ENCODE peak calls at places on chromosomes 3 and 15, in nine cellular contexts. F, Q, I, Z, P, J, X, C and V are unnamed samples.

GRCh38 chr3:53616971-53617892 is 122.8 kb downstream of the CACNA1D start:
- DNase-seq in F (no peak), Q (no peak), I (no peak), Z (no peak), P (no peak), J (no peak), X (no peak), C (no peak), V (no peak)

GRCh38 chr3:172201990-172202318 is 162.6 kb downstream of the FNDC3B start:
- DNase-seq in F (peak), Q (peak), I (peak), Z (peak), P (no peak), J (no peak), X (no peak), C (no peak), V (no peak)

GRCh38 chr3:13564751-13565560 is 16.0 kb downstream of the FBLN2 start:
- DNase-seq in F (no peak), Q (no peak), I (no peak), Z (peak), P (no peak), J (peak), X (peak), C (no peak), V (no peak)

GRCh38 chr15:60840703-60841411 is 361.9 kb upstream of the ICE2 start:
- DNase-seq in F (no peak), Q (no peak), I (no peak), Z (no peak), P (peak), J (no peak), X (no peak), C (no peak), V (peak)

GRCh38 chr15:94582368-94582767 is 351.0 kb downstream of the MCTP2 start:
- DNase-seq in F (peak), Q (peak), I (no peak), Z (peak), P (peak), J (no peak), X (no peak), C (no peak), V (no peak)

GRCh38 chr15:101276501-101277037 is 716 bp downstream of the SELENOS start:
- DNase-seq in F (peak), Q (no peak), I (no peak), Z (no peak), P (no peak), J (no peak), X (no peak), C (no peak), V (no peak)

GRCh38 chr3:56370991-56371775 is 97.1 kb downstream of the ERC2 start:
- DNase-seq in F (no peak), Q (no peak), I (no peak), Z (no peak), P (no peak), J (no peak), X (no peak), C (no peak), V (no peak)

GRCh38 chr3:58241321-58242044 is 3.9 kb downstream of the ABHD6 start:
- DNase-seq in F (no peak), Q (no peak), I (no peak), Z (no peak), P (no peak), J (no peak), X (no peak), C (no peak), V (no peak)

GRCh38 chr3:182226995-182227394 is 515.3 kb downstream of the SOX2 start:
- DNase-seq in F (no peak), Q (no peak), I (no peak), Z (no peak), P (no peak), J (no peak), X (no peak), C (no peak), V (no peak)

GRCh38 chr15:100572362-100572983 is 29.5 kb downstream of the LINS1 start:
- DNase-seq in F (no peak), Q (no peak), I (no peak), Z (no peak), P (no peak), J (no peak), X (no peak), C (no peak), V (no peak)

GRCh38 chr3:184563569-184563925 is 2.0 kb downstream of the EPHB3 start:
- DNase-seq in F (peak), Q (no peak), I (no peak), Z (no peak), P (no peak), J (no peak), X (no peak), C (no peak), V (no peak)

GRCh38 chr3:99250272-99250671 is 348.8 kb upstream of the DCBLD2 start:
- DNase-seq in F (peak), Q (no peak), I (no peak), Z (no peak), P (no peak), J (no peak), X (no peak), C (no peak), V (no peak)

GRCh38 chr15:56672721-56673120 is 60.6 kb downstream of the ZNF280D start:
- DNase-seq in F (no peak), Q (no peak), I (no peak), Z (no peak), P (no peak), J (no peak), X (no peak), C (no peak), V (no peak)

GRCh38 chr15:85028416-85028815 is 46.8 kb downstream of the PDE8A start:
- DNase-seq in F (no peak), Q (no peak), I (no peak), Z (no peak), P (no peak), J (no peak), X (no peak), C (no peak), V (no peak)

GRCh38 chr3:125395091-125395490 is 20.0 kb upstream of the ZNF148 start:
- DNase-seq in F (peak), Q (no peak), I (no peak), Z (no peak), P (no peak), J (no peak), X (no peak), C (no peak), V (no peak)

GRCh38 chr15:71443538-71443937 is 328.3 kb downstream of the THSD4 start:
- DNase-seq in F (no peak), Q (peak), I (peak), Z (peak), P (no peak), J (peak), X (peak), C (peak), V (peak)

GRCh38 chr3:107959767-107960166 is 131.1 kb downstream of the CD47 start:
- DNase-seq in F (no peak), Q (no peak), I (no peak), Z (no peak), P (no peak), J (no peak), X (no peak), C (no peak), V (no peak)

GRCh38 chr15:42845581-42845980 is 75.0 kb downstream of the TTBK2 start:
- DNase-seq in F (peak), Q (no peak), I (no peak), Z (no peak), P (no peak), J (no peak), X (no peak), C (no peak), V (no peak)

GRCh38 chr3:190385835-190386688 is 1.9 kb upstream of the CLDN16 start:
- DNase-seq in F (peak), Q (no peak), I (no peak), Z (no peak), P (no peak), J (no peak), X (no peak), C (no peak), V (no peak)

GRCh38 chr3:39937874-39938273 is 128.5 kb downstream of the MYRIP start:
- DNase-seq in F (no peak), Q (no peak), I (peak), Z (no peak), P (no peak), J (no peak), X (no peak), C (no peak), V (no peak)

GRCh38 chr15:78079296-78080087 is 2.0 kb upstream of the TBC1D2B start:
- DNase-seq in F (no peak), Q (no peak), I (no peak), Z (no peak), P (no peak), J (no peak), X (no peak), C (peak), V (no peak)
- TF ChIP-seq CTCF in F (no peak), Q (no peak), I (no peak), Z (no peak), P (no peak), J (no peak), X (no peak), C (no peak), V (no peak)

DNA sequence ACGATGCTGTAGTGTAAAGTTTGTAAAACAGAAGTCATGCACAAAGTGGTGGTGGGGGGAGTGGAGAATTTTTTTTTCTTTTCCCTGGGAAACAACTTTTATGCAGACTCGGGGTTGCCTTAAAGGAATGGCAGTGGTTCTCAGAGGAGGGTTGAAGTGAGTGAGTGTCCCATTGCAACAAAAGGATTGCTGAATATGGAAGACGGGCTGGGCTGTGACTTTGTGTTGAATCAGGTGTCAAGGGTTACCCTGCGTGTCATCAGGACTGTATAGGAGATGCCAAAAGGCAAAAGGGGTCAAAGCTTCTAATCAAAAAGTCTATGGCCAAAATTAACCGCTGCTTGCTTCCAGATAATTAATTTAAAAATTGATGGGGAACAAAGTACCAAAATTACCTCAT is 472.4 kb downstream of the NR2F2 start:
- DNase-seq in F (no peak), Q (no peak), I (no peak), Z (no peak), P (no peak), J (no peak), X (no peak), C (no peak), V (no peak)
- H3K27ac ChIP-seq in F (no peak), Q (no peak), I (no peak), Z (no peak), P (no peak), J (no peak), X (no peak), C (no peak), V (no peak)

DNA sequence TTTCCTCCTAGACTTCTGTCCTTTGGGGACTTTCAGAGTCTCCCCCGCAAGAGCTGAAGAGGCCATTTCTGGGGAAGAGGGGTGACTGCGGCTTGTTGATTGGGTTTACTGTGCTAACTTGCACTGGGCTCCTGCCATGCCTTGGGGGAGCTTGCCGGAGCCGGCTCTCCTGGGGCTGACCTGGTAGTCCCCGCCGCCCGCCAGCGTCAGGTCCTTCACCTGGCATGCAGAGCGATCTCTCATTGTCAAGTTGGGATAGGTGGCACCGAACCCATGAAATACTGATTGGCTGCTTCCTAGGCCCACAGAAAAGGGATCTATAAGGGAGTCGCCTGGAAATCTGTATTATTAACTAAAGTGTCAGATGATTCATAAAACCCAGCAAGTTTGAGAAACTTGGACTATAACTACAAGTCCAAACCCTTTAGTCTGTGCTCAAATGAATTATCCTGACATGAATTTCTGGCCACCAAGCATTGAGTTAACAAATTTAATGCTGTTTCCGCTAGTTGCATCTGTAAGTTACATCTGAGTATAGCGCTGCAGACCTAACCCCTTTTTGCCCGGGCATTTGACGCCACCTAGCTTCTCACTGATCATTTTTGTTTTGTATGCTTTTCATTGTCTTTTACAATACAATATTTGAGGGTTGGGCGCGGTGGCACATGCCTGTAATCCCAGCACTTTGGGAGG is 605 bp upstream of the IMP3 start:
- DNase-seq in F (peak), Q (no peak), I (no peak), Z (no peak), P (peak), J (peak), X (no peak), C (no peak), V (peak)
- TF ChIP-seq CTCF in F (peak), Q (no peak), I (no peak), Z (no peak), P (peak), J (no peak), X (no peak), C (no peak), V (peak)

DNA sequence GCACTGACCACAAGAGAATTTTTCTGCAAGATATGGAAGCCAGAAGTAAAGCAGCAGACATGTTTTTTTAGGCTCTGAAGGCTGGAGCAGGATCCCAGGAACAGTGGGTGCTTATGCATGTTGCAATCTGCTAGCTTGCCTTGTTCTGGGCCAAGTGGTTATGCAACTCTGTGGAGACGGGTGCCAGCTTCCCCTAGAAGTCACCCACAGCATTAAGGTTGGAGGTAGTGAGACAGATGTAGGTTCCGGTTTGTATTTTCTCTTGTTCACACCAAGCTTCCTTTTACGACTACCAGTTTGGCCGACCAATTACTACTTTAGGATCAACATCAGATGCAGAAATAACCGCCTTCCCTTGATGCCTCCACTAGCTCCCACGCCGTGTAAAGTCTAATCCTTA is 11.1 kb downstream of the DPH3 start:
- DNase-seq in F (no peak), Q (no peak), I (peak), Z (peak), P (no peak), J (peak), X (peak), C (peak), V (no peak)
- H3K27ac ChIP-seq in F (no peak), Q (no peak), I (no peak), Z (no peak), P (no peak), J (peak), X (peak), C (no peak), V (no peak)

GRCh38 chr3:14915636-14916222 is 31.7 kb upstream of the NR2C2 start:
- DNase-seq in F (no peak), Q (no peak), I (no peak), Z (no peak), P (peak), J (no peak), X (no peak), C (no peak), V (peak)
- TF ChIP-seq CTCF in F (peak), Q (no peak), I (no peak), Z (peak), P (no peak), J (peak), X (peak), C (no peak), V (peak)